ENCODE peak calls at places on chromosome 14, in nine cellular contexts. R is colonic mucosa, H is fibroblast of mammary gland, W is endodermal cell, D is IMR-90, A is lung, O is upper lobe of right lung, Y is WERI-Rb-1, N is lower leg skin. P is an unnamed sample.
A peak's percentile ranks its signal among the peaks of the same experiment; 100 is the strongest.

GRCh38 chr14:103516426-103517171 is 6.0 kb downstream of the CKB start:
- DNase-seq in A (no peak), R (no peak), N (no peak), D (no peak), W (peak; percentile 38), Y (no peak), O (peak; percentile 32), H (no peak), P (no peak)

GRCh38 chr14:52879958-52880357 is 70.9 kb downstream of the FERMT2 start:
- DNase-seq in Y (no peak), R (no peak), W (no peak), O (no peak), D (peak; percentile 56), N (no peak), A (no peak), H (peak; percentile 79), P (no peak)

GRCh38 chr14:101020971-101021370 is 117.4 kb upstream of the RTL1 start:
- DNase-seq in N (peak; percentile 42), W (peak; percentile 17), D (no peak), H (no peak), O (peak; percentile 18), Y (no peak), A (peak; percentile 13), R (peak; percentile 6), P (no peak)

GRCh38 chr14:70281938-70282337 is 77.5 kb downstream of the COX16 start:
- DNase-seq in H (no peak), O (no peak), R (no peak), N (no peak), A (no peak), W (no peak), Y (no peak), D (no peak), P (no peak)

GRCh38 chr14:92948647-92949046 is 25.7 kb downstream of the CHGA start:
- DNase-seq in A (no peak), W (no peak), R (no peak), Y (no peak), H (no peak), D (no peak), O (no peak), N (no peak), P (no peak)

GRCh38 chr14:71449316-71450055 is 482.7 kb upstream of the RGS6 start:
- DNase-seq in Y (no peak), H (no peak), D (no peak), N (no peak), W (no peak), R (no peak), O (no peak), A (no peak), P (no peak)

GRCh38 chr14:68255697-68256178 is 436.2 kb downstream of the RAD51B start:
- DNase-seq in O (no peak), N (no peak), D (peak; percentile 93), A (no peak), H (peak; percentile 55), Y (no peak), R (no peak), W (no peak), P (no peak)

GRCh38 chr14:35254736-35255135 is 37.4 kb upstream of the PSMA6 start:
- DNase-seq in A (no peak), Y (no peak), H (no peak), R (no peak), N (no peak), O (no peak), D (no peak), W (no peak), P (no peak)

GRCh38 chr14:88016768-88017167 is 11.8 kb downstream of the GPR65 start:
- DNase-seq in W (no peak), N (no peak), R (no peak), A (no peak), H (no peak), Y (no peak), O (no peak), D (no peak), P (no peak)

GRCh38 chr14:37591941-37592287 is 3.1 kb downstream of the FOXA1 start:
- DNase-seq in H (no peak), D (no peak), R (peak; percentile 47), W (no peak), O (peak; percentile 78), Y (no peak), N (no peak), A (peak; percentile 50), P (no peak)

GRCh38 chr14:29906256-29906885 is 21.3 kb downstream of the PRKD1 start:
- DNase-seq in R (no peak), Y (no peak), A (peak; percentile 58), W (no peak), N (no peak), H (peak; percentile 84), O (no peak), D (peak; percentile 71), P (peak; percentile 57)

GRCh38 chr14:52078721-52079120 is 9.9 kb upstream of the NID2 start:
- DNase-seq in R (no peak), O (no peak), A (no peak), N (no peak), D (no peak), H (no peak), W (no peak), Y (no peak), P (no peak)

GRCh38 chr14:91419044-91419397 is 1.4 kb upstream of the CCDC88C start:
- DNase-seq in A (no peak), O (no peak), H (no peak), D (no peak), Y (no peak), R (no peak), W (no peak), N (no peak), P (no peak)

GRCh38 chr14:28565345-28565744 is 201.2 kb upstream of the FOXG1 start:
- DNase-seq in D (no peak), Y (no peak), A (no peak), H (no peak), R (no peak), W (no peak), O (no peak), N (no peak), P (no peak)

DNA sequence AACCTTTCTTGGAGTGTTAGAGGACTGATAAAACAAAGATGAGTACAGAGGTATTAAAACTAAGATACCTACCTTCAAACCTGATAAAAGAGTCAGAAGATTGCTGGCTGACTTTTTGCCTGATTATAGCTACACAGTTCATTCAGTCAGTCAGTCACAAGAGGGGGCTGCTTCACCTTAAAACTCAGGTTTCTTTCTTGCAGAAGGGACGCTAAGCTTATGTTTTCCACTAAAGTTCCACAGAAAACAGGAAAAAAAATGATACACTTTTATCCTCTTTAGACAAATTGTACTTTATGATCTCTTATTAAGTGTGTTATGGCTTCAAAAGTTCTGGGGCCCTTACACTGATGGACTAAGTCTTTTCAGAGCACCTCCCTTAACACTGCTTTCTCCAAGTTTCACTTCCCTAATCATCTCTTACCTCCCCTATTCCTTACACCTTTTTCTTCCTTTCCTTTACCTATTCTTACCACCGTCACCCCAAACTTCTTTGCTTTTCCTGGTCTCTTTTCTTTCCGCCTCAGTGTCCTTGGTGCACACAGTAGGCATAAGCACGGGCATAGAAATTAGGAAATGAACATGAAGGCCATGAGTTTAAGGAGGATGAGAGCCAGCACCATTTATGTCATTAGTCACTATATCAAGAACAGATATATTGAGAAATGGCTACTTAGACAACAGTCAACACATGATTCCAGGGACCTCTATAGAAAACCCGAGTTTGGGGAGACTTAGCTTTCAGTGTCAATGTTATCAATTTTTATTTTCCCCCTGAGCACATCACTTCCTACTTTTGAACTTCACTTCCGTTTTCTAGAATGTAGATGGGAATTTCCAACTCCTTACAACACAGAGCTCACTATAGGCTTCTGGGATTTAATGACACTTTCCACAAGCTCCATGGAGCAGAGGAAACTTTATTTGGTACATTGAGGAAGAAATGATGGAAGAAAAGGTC is 448.9 kb upstream of the OR4E1 start:
- DNase-seq in O (no peak), N (no peak), R (peak; percentile 23), Y (no peak), W (no peak), A (no peak), D (peak; percentile 5), H (no peak), P (peak; percentile 27)
- TF ChIP-seq CTCF in O (no peak), N (no peak), R (no peak), Y (no peak), W (peak; percentile 73), A (no peak), D (peak; percentile 13), H (no peak), P (no peak)

GRCh38 chr14:105019861-105020814 is 745 bp downstream of the CDCA4 start:
- DNase-seq in Y (no peak), R (peak; percentile 37), N (no peak), A (no peak), O (peak; percentile 73), H (no peak), D (peak; percentile 49), W (peak; percentile 72), P (peak; percentile 46)

GRCh38 chr14:105020815-105021655 is at the start of gene CDCA4:
- DNase-seq in Y (peak; percentile 96), R (peak; percentile 97), H (peak; percentile 92), N (peak; percentile 99), W (peak; percentile 99), D (peak; percentile 93), O (peak; percentile 99), A (peak; percentile 94), P (peak; percentile 98)

GRCh38 chr14:105022276-105022670 is 1.4 kb upstream of the CDCA4 start:
- DNase-seq in N (no peak), O (no peak), Y (no peak), H (no peak), R (no peak), W (no peak), D (no peak), A (no peak), P (no peak)

GRCh38 chr14:105023144-105023543 is 2.3 kb upstream of the CDCA4 start:
- DNase-seq in N (no peak), Y (no peak), D (no peak), R (no peak), H (no peak), A (no peak), W (no peak), O (no peak), P (no peak)

GRCh38 chr14:105021656-105022275 is 883 bp upstream of the CDCA4 start:
- DNase-seq in R (peak; percentile 66), H (peak; percentile 45), A (peak; percentile 43), N (no peak), D (peak; percentile 44), Y (peak; percentile 85), W (peak; percentile 85), O (peak; percentile 75), P (peak; percentile 79)
- TF ChIP-seq CTCF in R (no peak), H (no peak), A (no peak), N (no peak), D (no peak), Y (peak; percentile 53), W (peak; percentile 57), O (no peak), P (no peak)

DNA sequence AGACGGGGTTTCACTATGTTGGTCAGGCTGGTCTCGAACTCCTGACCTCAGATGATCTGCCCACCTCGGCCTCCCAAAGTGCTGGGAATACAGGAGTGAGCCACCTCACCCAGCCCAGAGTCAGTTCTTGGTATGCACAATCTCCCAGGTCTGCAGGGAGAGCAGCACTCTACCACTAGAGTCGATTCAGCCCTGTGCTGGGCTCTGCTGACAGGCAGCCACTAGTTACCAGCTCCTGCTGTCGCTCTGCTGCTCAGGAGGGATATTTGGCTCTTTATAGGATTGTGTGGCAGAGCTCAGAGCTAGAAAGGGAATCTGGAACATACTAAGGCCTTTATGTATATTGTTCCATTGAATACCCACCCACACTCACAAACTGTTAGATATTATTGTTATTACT is 44.3 kb downstream of the SPTB start:
- DNase-seq in A (no peak), D (no peak), R (no peak), W (peak; percentile 42), O (no peak), Y (no peak), N (peak; percentile 39), H (no peak), P (no peak)
- TF ChIP-seq CTCF in A (no peak), D (no peak), R (no peak), W (no peak), O (no peak), Y (no peak), N (no peak), H (no peak), P (no peak)

GRCh38 chr14:95675486-95675885 is 10.7 kb upstream of the TCL1B start:
- DNase-seq in A (no peak), R (no peak), D (no peak), O (no peak), H (no peak), N (peak; percentile 28), Y (no peak), W (no peak), P (no peak)
- TF ChIP-seq CTCF in A (no peak), R (no peak), D (no peak), O (no peak), H (no peak), N (no peak), Y (no peak), W (no peak), P (no peak)